ENCODE peak calls at places on chromosomes 6 and 20, in six cellular contexts. One of them, this sample, is unnamed.

GRCh38 chr6:35804996-35805736 is at the start of gene LHFPL5:
- DNase-seq in HepG2: peak
- DNase-seq in K562: peak
- DNase-seq in HCT116: no peak
- DNase-seq in H1: peak
- DNase-seq in GM12878: no peak
- DNase-seq in this sample: peak

GRCh38 chr20:51772236-51772635 is 4.0 kb upstream of the ATP9A start:
- DNase-seq in H1: no peak
- DNase-seq in HepG2: no peak
- DNase-seq in HCT116: no peak
- DNase-seq in K562: no peak
- DNase-seq in GM12878: no peak
- DNase-seq in this sample: no peak

GRCh38 chr6:12359051-12359450 is 68.9 kb downstream of the EDN1 start:
- DNase-seq in GM12878: no peak
- DNase-seq in H1: no peak
- DNase-seq in K562: no peak
- DNase-seq in HCT116: no peak
- DNase-seq in HepG2: no peak
- DNase-seq in this sample: no peak

GRCh38 chr6:30828027-30828962 is 56.0 kb upstream of the DDR1 start:
- DNase-seq in H1: peak
- DNase-seq in K562: peak
- DNase-seq in GM12878: no peak
- DNase-seq in HCT116: no peak
- DNase-seq in HepG2: peak
- DNase-seq in this sample: peak

GRCh38 chr6:30493643-30494250 is 4.4 kb downstream of the HLA-E start:
- DNase-seq in K562: no peak
- DNase-seq in GM12878: no peak
- DNase-seq in HepG2: no peak
- DNase-seq in H1: peak
- DNase-seq in HCT116: no peak
- DNase-seq in this sample: no peak

GRCh38 chr6:155795173-155795796 is 339.6 kb upstream of the NOX3 start:
- DNase-seq in K562: no peak
- DNase-seq in HCT116: no peak
- DNase-seq in GM12878: no peak
- DNase-seq in HepG2: no peak
- DNase-seq in H1: no peak
- DNase-seq in this sample: no peak

GRCh38 chr6:125294036-125294435 is 7.7 kb downstream of the HDDC2 start:
- DNase-seq in GM12878: no peak
- DNase-seq in K562: no peak
- DNase-seq in H1: no peak
- DNase-seq in HepG2: no peak
- DNase-seq in HCT116: no peak
- DNase-seq in this sample: no peak

GRCh38 chr20:64109831-64110391 is 2.5 kb upstream of the NPBWR2 start:
- DNase-seq in K562: no peak
- DNase-seq in GM12878: no peak
- DNase-seq in H1: peak
- DNase-seq in HCT116: no peak
- DNase-seq in HepG2: no peak
- DNase-seq in this sample: no peak

GRCh38 chr6:144360401-144360800 is 75.3 kb downstream of the UTRN start:
- DNase-seq in K562: no peak
- DNase-seq in HepG2: no peak
- DNase-seq in GM12878: no peak
- DNase-seq in HCT116: no peak
- DNase-seq in H1: no peak
- DNase-seq in this sample: no peak

GRCh38 chr20:24950836-24951525 is 1.9 kb downstream of the CST7 start:
- DNase-seq in GM12878: no peak
- DNase-seq in HCT116: no peak
- DNase-seq in HepG2: no peak
- DNase-seq in K562: no peak
- DNase-seq in H1: peak
- DNase-seq in this sample: no peak

GRCh38 chr6:14875678-14876063 is 370.2 kb upstream of the JARID2 start:
- DNase-seq in H1: no peak
- DNase-seq in HepG2: no peak
- DNase-seq in K562: no peak
- DNase-seq in GM12878: peak
- DNase-seq in HCT116: no peak
- DNase-seq in this sample: no peak

GRCh38 chr20:46371656-46372055 is 34.8 kb downstream of the ELMO2 start:
- DNase-seq in HepG2: no peak
- DNase-seq in HCT116: no peak
- DNase-seq in GM12878: no peak
- DNase-seq in H1: no peak
- DNase-seq in K562: no peak
- DNase-seq in this sample: no peak

GRCh38 chr6:18062733-18063132 is 59.7 kb downstream of the NHLRC1 start:
- DNase-seq in HCT116: no peak
- DNase-seq in HepG2: no peak
- DNase-seq in H1: no peak
- DNase-seq in GM12878: no peak
- DNase-seq in K562: no peak
- DNase-seq in this sample: no peak

GRCh38 chr20:43746344-43747137 is 19.7 kb upstream of the GTSF1L start:
- DNase-seq in HCT116: no peak
- DNase-seq in HepG2: no peak
- DNase-seq in H1: no peak
- DNase-seq in GM12878: no peak
- DNase-seq in K562: no peak
- DNase-seq in this sample: no peak

GRCh38 chr6:14272111-14273085 is 154.8 kb downstream of the CD83 start:
- DNase-seq in GM12878: no peak
- DNase-seq in HepG2: no peak
- DNase-seq in HCT116: no peak
- DNase-seq in H1: peak
- DNase-seq in K562: no peak
- DNase-seq in this sample: no peak

GRCh38 chr6:10418862-10419748 is 4.2 kb upstream of the TFAP2A start:
- DNase-seq in H1: peak
- DNase-seq in HCT116: no peak
- DNase-seq in HepG2: no peak
- DNase-seq in K562: peak
- DNase-seq in GM12878: no peak
- DNase-seq in this sample: no peak

GRCh38 chr20:34084227-34084923 is 27.7 kb downstream of the EIF2S2 start:
- DNase-seq in H1: no peak
- DNase-seq in HepG2: no peak
- DNase-seq in GM12878: no peak
- DNase-seq in K562: no peak
- DNase-seq in HCT116: no peak
- DNase-seq in this sample: no peak

GRCh38 chr20:22341508-22341907 is 242.9 kb downstream of the FOXA2 start:
- DNase-seq in H1: no peak
- DNase-seq in K562: no peak
- DNase-seq in GM12878: no peak
- DNase-seq in HepG2: peak
- DNase-seq in HCT116: peak
- DNase-seq in this sample: no peak

GRCh38 chr20:47551841-47552240 is 50.2 kb downstream of the NCOA3 start:
- DNase-seq in GM12878: no peak
- DNase-seq in HepG2: peak
- DNase-seq in K562: no peak
- DNase-seq in H1: no peak
- DNase-seq in HCT116: no peak
- DNase-seq in this sample: peak

GRCh38 chr20:44309763-44310663 is 989 bp downstream of the FITM2 start:
- DNase-seq in GM12878: no peak
- DNase-seq in HCT116: no peak
- DNase-seq in K562: peak
- DNase-seq in H1: no peak
- DNase-seq in HepG2: no peak
- DNase-seq in this sample: no peak

GRCh38 chr20:62938105-62938888 is at the start of gene GID8:
- DNase-seq in GM12878: no peak
- DNase-seq in HCT116: no peak
- DNase-seq in H1: no peak
- DNase-seq in K562: no peak
- DNase-seq in HepG2: peak
- DNase-seq in this sample: no peak

GRCh38 chr6:33314943-33315752 is 1.3 kb upstream of the TAPBP start:
- DNase-seq in HepG2: no peak
- DNase-seq in H1: peak
- DNase-seq in K562: peak
- DNase-seq in GM12878: no peak
- DNase-seq in HCT116: no peak
- DNase-seq in this sample: peak
- TF ChIP-seq YY1 in HepG2: no peak
- TF ChIP-seq YY1 in H1: no peak
- TF ChIP-seq YY1 in K562: no peak
- TF ChIP-seq YY1 in GM12878: no peak
- TF ChIP-seq YY1 in HCT116: no peak
- TF ChIP-seq YY1 in this sample: no peak

GRCh38 chr20:2596673-2597279 is 55.7 kb upstream of the NOP56 start:
- DNase-seq in HCT116: no peak
- DNase-seq in H1: no peak
- DNase-seq in GM12878: no peak
- DNase-seq in HepG2: no peak
- DNase-seq in K562: no peak
- DNase-seq in this sample: no peak
- TF ChIP-seq RAD21 in HCT116: no peak
- TF ChIP-seq RAD21 in H1: no peak
- TF ChIP-seq RAD21 in GM12878: no peak
- TF ChIP-seq RAD21 in HepG2: no peak
- TF ChIP-seq RAD21 in K562: no peak
- TF ChIP-seq RAD21 in this sample: no peak

DNA sequence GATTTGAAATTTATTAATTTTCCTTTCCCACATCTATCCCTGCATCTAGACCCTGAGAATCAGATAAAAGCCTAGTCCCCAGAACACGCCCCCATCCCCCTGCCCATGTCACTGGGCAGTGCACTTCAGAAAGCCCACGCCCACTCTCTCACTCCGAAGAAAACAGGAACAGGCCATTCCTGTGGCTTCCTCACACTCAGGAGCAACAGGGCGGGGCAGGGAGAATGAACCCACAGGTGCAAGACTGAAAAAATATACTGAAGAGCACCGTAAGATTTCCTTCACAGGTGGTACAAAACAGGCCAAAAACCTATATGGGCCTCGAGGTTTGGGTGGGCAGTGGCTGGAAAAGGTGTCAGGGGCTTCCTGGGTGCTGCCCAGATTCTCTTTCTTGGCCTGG is 3.4 kb downstream of the OXT start:
- DNase-seq in GM12878: no peak
- DNase-seq in HCT116: no peak
- DNase-seq in H1: no peak
- DNase-seq in K562: no peak
- DNase-seq in HepG2: no peak
- DNase-seq in this sample: no peak
- TF ChIP-seq YY1 in GM12878: no peak
- TF ChIP-seq YY1 in HCT116: no peak
- TF ChIP-seq YY1 in H1: no peak
- TF ChIP-seq YY1 in K562: no peak
- TF ChIP-seq YY1 in HepG2: no peak
- TF ChIP-seq YY1 in this sample: no peak

GRCh38 chr6:3005077-3005476 is 5.4 kb downstream of the NQO2 start:
- DNase-seq in HepG2: no peak
- DNase-seq in H1: no peak
- DNase-seq in GM12878: no peak
- DNase-seq in HCT116: no peak
- DNase-seq in K562: no peak
- DNase-seq in this sample: no peak

GRCh38 chr6:2999005-2999620 is 581 bp upstream of the NQO2 start:
- DNase-seq in GM12878: no peak
- DNase-seq in H1: no peak
- DNase-seq in HCT116: no peak
- DNase-seq in K562: no peak
- DNase-seq in HepG2: peak
- DNase-seq in this sample: no peak

GRCh38 chr6:2999621-3000455 is at the start of gene NQO2:
- DNase-seq in HCT116: peak
- DNase-seq in K562: peak
- DNase-seq in GM12878: peak
- DNase-seq in HepG2: peak
- DNase-seq in H1: peak
- DNase-seq in this sample: peak

GRCh38 chr6:3001146-3001772 is 1.6 kb downstream of the NQO2 start:
- DNase-seq in H1: no peak
- DNase-seq in HepG2: no peak
- DNase-seq in GM12878: no peak
- DNase-seq in HCT116: no peak
- DNase-seq in K562: no peak
- DNase-seq in this sample: no peak

GRCh38 chr6:3001773-3002293 is 2.1 kb downstream of the NQO2 start:
- DNase-seq in K562: peak
- DNase-seq in H1: no peak
- DNase-seq in HepG2: peak
- DNase-seq in GM12878: no peak
- DNase-seq in HCT116: peak
- DNase-seq in this sample: no peak
- TF ChIP-seq RAD21 in K562: peak
- TF ChIP-seq RAD21 in H1: peak
- TF ChIP-seq RAD21 in HepG2: peak
- TF ChIP-seq RAD21 in GM12878: peak
- TF ChIP-seq RAD21 in HCT116: peak
- TF ChIP-seq RAD21 in this sample: peak

GRCh38 chr6:7292856-7293255 is 20.1 kb downstream of the SSR1 start:
- DNase-seq in K562: no peak
- DNase-seq in HCT116: no peak
- DNase-seq in HepG2: no peak
- DNase-seq in H1: no peak
- DNase-seq in GM12878: no peak
- DNase-seq in this sample: no peak
- TF ChIP-seq YY1 in K562: no peak
- TF ChIP-seq YY1 in HCT116: no peak
- TF ChIP-seq YY1 in HepG2: no peak
- TF ChIP-seq YY1 in H1: no peak
- TF ChIP-seq YY1 in GM12878: no peak
- TF ChIP-seq YY1 in this sample: no peak

GRCh38 chr20:4549711-4550259 is 171.9 kb upstream of the PRND start:
- DNase-seq in HepG2: no peak
- DNase-seq in K562: no peak
- DNase-seq in H1: no peak
- DNase-seq in HCT116: no peak
- DNase-seq in GM12878: no peak
- DNase-seq in this sample: no peak
- TF ChIP-seq RAD21 in HepG2: no peak
- TF ChIP-seq RAD21 in K562: no peak
- TF ChIP-seq RAD21 in H1: no peak
- TF ChIP-seq RAD21 in HCT116: no peak
- TF ChIP-seq RAD21 in GM12878: no peak
- TF ChIP-seq RAD21 in this sample: no peak